ENCODE peak calls at places on chromosomes 13 and 19, in four cellular contexts. A, R, L and S are unnamed samples.

GRCh38 chr13:108924154-108924940 is 294.9 kb downstream of the MYO16 start:
- DNase-seq in A (no peak), R (no peak), L (peak; percentile 84), S (no peak)

GRCh38 chr13:64414381-64414780 is 2815.8 kb downstream of the PCDH9 start:
- DNase-seq in A (no peak), R (no peak), L (no peak), S (no peak)

GRCh38 chr19:406121-406711 is 2.7 kb downstream of the C2CD4C start:
- DNase-seq in A (no peak), R (peak; percentile 2), L (no peak), S (no peak)

GRCh38 chr13:86892330-86892729 is 778.8 kb upstream of the SLITRK5 start:
- DNase-seq in A (no peak), R (no peak), L (peak; percentile 2), S (no peak)

GRCh38 chr19:56837004-56837403 is 3.5 kb downstream of the PEG3 start:
- DNase-seq in A (no peak), R (peak; percentile 58), L (no peak), S (no peak)

GRCh38 chr13:51950722-51951121 is 60.5 kb downstream of the ATP7B start:
- DNase-seq in A (no peak), R (no peak), L (no peak), S (no peak)

GRCh38 chr13:33145667-33146066 is 129.4 kb downstream of the KL start:
- DNase-seq in A (no peak), R (no peak), L (no peak), S (no peak)

GRCh38 chr19:40954573-40954972 is 36.5 kb upstream of the CYP2B6 start:
- DNase-seq in A (no peak), R (no peak), L (no peak), S (no peak)

GRCh38 chr13:50244913-50245574 is 229.8 kb downstream of the KCNRG start:
- DNase-seq in A (no peak), R (no peak), L (peak; percentile 88), S (peak; percentile 36)

GRCh38 chr13:112618501-112618900 is 30.5 kb upstream of the TUBGCP3 start:
- DNase-seq in A (no peak), R (no peak), L (no peak), S (no peak)

GRCh38 chr19:55114566-55115145 is 2.8 kb downstream of the PPP1R12C start:
- DNase-seq in A (no peak), R (no peak), L (no peak), S (no peak)

GRCh38 chr13:110062077-110062776 is 244.7 kb downstream of the COL4A1 start:
- DNase-seq in A (no peak), R (no peak), L (peak; percentile 20), S (no peak)

GRCh38 chr19:4213116-4213515 is 16.2 kb upstream of the EBI3 start:
- DNase-seq in A (no peak), R (no peak), L (no peak), S (no peak)

DNA sequence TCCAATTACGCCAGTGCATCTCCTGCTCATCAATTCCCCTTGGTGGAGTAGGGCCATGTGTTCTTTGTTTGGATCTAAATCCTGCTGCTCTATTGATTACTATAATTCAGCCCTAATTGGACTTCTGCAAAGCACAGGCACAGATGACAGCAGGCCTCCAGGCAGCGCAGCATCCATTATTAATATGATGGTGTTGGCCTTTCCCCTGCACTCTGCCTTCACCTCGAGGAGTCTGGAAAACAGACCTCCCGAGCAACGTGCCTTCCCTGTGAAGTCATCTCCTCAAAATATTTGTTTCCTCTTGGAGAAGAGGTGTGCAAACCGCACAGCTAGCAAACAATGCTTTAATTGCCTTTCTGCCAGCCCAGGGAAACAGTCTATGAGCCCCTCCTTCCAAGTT is 92.5 kb downstream of the UQCRFS1 start:
- DNase-seq in A (no peak), R (no peak), L (no peak), S (no peak)
- H3K4me1 ChIP-seq in A (no peaks in the 10 kb centered on the region), R (no peaks in the 10 kb centered on the region), L (no peaks in the 10 kb centered on the region), S (no peaks in the 10 kb centered on the region)

DNA sequence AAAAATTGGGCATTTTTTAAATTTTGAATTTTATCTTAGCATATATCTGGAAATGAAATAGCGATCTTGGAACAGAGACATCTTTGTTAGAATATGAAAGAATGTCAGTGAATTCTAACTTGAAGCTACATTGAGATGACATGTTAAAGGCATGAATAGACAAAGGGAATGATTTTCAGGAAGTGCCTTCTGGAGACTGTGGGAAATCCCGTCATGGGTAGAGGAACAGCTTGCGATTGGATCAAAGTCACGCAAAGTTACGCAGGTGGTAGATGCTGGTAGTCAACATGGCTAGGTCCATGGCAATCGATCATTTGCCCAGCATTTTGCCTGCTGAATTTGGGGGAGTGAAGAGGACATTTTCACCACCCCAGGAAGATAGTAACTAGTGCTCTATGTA is 43.5 kb downstream of the LRCH1 start:
- DNase-seq in A (no peak), R (no peak), L (no peak), S (no peak)
- H3K4me1 ChIP-seq in A (peaks cover 29% of the 10 kb centered on the region), R (peaks cover 17% of the 10 kb centered on the region), L (peaks cover 13% of the 10 kb centered on the region), S (peaks cover 100% of the 10 kb centered on the region)

DNA sequence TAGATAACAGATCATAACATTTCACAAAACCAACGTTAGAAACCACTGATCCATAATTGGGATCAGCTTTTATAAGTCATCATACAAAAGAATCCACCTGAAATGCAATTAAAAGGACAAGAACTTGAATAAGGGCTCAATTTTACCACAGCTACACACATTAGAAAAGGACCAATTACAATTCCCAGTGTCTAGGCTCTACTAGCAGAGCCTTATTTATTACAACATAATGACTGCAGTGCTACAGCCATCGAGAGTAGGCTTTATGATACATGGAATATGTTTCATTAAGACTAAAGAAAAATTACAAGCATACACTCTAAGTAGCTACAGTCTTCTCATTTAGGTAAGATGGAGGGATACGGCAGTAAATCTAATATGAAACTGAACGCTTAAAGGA is 2.9 kb downstream of the RBM26 start:
- DNase-seq in A (no peak), R (no peak), L (no peak), S (no peak)
- H3K4me1 ChIP-seq in A (peaks cover 18% of the 10 kb centered on the region), R (peaks cover 43% of the 10 kb centered on the region), L (peaks cover 3% of the 10 kb centered on the region), S (peaks cover 75% of the 10 kb centered on the region)

GRCh38 chr19:1467512-1468273 is 11.3 kb downstream of the C19orf25 start:
- DNase-seq in A (no peak), R (no peak), L (no peak), S (no peak)

GRCh38 chr19:1466018-1466460 is 13.0 kb downstream of the C19orf25 start:
- DNase-seq in A (no peak), R (no peak), L (no peak), S (no peak)

GRCh38 chr19:1468274-1469199 is 10.5 kb downstream of the C19orf25 start:
- DNase-seq in A (no peak), R (no peak), L (peak; percentile 37), S (no peak)

GRCh38 chr19:1466461-1467227 is 12.4 kb downstream of the C19orf25 start:
- DNase-seq in A (no peak), R (no peak), L (no peak), S (no peak)

DNA sequence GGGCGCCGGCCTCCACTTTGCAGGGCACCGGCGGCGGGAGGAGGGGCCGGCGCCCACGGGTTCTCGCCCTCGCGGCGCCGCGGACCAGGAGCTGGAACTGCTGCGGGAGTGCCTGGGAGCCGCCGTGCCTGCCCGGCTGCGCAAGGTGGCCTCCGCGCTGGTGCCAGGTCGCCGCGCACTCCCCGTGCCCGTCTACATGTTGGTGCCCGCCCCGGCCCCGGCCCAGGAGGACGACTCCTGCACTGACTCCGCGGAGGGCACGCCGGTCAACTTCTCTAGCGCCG is 11.8 kb downstream of the C19orf25 start:
- DNase-seq in A (no peak), R (no peak), L (no peak), S (no peak)
- H3K4me1 ChIP-seq in A (no peaks in the 10 kb centered on the region), R (peaks cover 29% of the 10 kb centered on the region), L (peaks cover 21% of the 10 kb centered on the region), S (peaks cover 68% of the 10 kb centered on the region)

DNA sequence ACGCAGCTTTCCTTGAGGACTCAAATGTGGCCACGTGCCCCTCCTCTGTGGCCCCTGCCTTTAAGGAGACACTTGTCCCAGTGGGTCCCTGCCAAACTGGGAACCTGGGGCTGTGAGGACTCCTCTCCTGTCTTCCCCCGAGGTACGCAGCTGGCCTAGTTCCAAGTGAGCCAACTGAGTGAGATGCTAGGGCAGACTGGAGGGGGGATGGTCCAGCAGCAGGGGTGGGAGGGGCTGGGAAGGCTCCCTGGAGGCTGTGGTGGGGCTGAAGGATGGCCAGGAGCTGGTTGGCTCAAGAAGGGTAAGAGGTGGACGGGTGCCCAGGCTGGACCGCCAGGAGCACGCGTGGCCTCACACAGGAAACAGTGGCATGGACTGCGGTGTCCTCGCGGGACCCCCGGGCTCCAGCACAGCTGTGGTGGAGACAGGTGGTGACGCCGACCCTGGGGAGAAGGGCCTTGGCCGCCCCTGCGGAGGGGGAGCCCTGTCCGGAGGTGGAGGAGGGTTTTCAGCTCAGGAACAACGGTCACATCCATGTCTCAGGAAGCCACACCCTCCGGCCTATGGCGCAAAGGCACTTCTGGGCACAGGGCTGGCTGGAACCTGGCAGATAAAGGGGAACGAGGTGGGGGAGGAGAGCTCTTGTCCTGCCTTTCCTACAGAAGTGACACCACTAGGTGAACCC is 45.8 kb downstream of the MLLT1 start:
- DNase-seq in A (peak; percentile 67), R (peak; percentile 75), L (no peak), S (peak; percentile 76)
- H3K4me1 ChIP-seq in A (peaks cover 36% of the 10 kb centered on the region), R (peaks cover 28% of the 10 kb centered on the region), L (peaks cover 35% of the 10 kb centered on the region), S (peaks cover 73% of the 10 kb centered on the region)

GRCh38 chr19:48618916-48619691 is at the start of the genes RPL18 and SPHK2:
- DNase-seq in A (peak; percentile 99), R (peak; percentile 98), L (peak; percentile 100), S (peak; percentile 97)
- H3K4me1 ChIP-seq in A (peaks cover 19% of the 10 kb centered on the region), R (peaks cover 21% of the 10 kb centered on the region), L (peaks cover 12% of the 10 kb centered on the region), S (peaks cover 54% of the 10 kb centered on the region)

DNA sequence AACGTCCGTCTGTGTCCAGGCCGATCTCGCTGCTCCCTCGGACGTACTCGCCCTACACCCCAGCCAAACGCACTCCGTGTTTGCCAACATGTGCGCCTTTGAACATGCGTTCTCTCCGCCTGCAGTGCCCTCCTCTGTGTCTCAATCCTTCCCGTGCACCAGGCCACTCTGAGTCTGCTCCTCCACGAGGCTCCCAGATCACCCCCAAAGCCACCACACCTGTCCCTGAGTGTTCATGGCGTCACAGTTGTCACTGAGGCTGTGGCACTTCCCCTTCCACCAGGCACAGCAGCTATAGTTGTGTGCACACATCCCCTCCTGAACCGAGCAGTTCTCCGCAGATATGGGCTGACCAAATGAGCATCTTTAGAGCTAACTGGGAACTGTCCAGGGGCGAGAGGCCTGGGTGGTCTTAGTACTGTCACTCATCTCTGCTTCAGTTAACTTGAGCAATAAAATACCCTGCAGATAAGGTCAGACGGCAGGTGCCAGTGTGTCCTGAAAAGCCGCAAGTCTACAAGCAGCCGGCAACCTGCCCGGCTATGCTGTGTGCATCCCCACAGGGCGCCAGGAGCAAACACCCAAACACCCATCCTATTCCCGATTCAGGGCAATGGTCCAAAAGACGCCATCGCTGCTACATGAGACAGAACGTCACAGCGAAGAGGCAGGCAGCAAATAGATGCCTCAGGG is 35.5 kb downstream of the RASA3 start:
- DNase-seq in A (peak; percentile 57), R (no peak), L (no peak), S (no peak)
- H3K4me1 ChIP-seq in A (peaks cover 24% of the 10 kb centered on the region), R (peaks cover 7% of the 10 kb centered on the region), L (peaks cover 36% of the 10 kb centered on the region), S (peaks cover 26% of the 10 kb centered on the region)

DNA sequence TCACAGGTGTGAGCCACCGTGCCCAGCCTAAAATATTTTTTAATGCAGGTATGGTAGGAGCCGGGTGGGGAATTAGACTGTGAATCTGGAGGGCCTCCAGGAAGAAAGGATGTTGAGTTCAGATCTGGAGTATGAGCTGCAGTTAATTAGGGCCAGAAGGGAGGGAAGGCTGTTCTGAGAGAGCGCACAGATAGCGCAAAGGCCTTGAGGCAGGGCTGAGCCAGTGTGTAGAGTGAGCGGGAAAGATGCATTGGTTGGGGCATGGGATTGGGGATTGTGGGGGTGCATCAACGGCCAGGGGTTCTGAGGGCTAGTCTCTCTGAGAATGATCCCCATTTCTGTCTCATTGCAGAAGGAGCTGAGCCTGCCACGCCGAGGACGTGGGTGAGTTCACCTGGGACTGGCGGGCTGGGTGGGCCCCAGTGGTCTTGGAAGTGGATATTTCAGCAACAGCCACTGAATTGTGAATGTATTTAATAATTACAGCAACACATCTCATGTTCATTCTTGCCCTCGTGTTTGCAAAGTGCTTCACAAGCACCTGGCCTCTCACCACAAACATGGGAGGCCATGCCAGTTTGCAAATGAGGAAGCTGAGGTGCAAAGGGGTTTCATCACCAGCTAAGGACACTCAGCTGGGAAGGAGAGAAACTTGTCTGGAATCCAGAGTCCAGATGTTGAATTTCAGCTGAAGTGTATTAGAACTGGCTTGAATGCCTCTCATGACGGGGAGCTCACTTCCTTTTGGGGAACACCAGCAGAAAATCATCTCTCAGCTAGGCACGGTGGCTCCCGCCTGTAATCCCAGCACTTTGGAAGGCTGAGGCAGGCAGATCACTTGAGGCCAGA is 9.9 kb downstream of the MAST3 start:
- DNase-seq in A (no peak), R (no peak), L (no peak), S (no peak)
- H3K4me1 ChIP-seq in A (no peaks in the 10 kb centered on the region), R (peaks cover 11% of the 10 kb centered on the region), L (peaks cover 12% of the 10 kb centered on the region), S (peaks cover 42% of the 10 kb centered on the region)